ENCODE peak calls at places on chromosomes 11 and 22, in seven cellular contexts. One of them, this sample, is unnamed.

GRCh38 chr11:3130269-3131071 is 34.6 kb downstream of the OSBPL5 start:
- DNase-seq in effector CD8-positive, alpha-beta T cell: no peak
- DNase-seq in spleen: peak; percentile 54
- DNase-seq in psoas muscle: peak; percentile 44
- DNase-seq in AG09319: no peak
- DNase-seq in endodermal cell: peak; percentile 60
- DNase-seq in GM12865: no peak
- DNase-seq in this sample: peak; percentile 86

GRCh38 chr11:46342237-46342636 is 5.0 kb upstream of the DGKZ start:
- DNase-seq in effector CD8-positive, alpha-beta T cell: no peak
- DNase-seq in spleen: no peak
- DNase-seq in psoas muscle: no peak
- DNase-seq in AG09319: no peak
- DNase-seq in endodermal cell: peak; percentile 83
- DNase-seq in GM12865: no peak
- DNase-seq in this sample: no peak

GRCh38 chr22:45750626-45751025 is 79.0 kb downstream of the ATXN10 start:
- DNase-seq in effector CD8-positive, alpha-beta T cell: no peak
- DNase-seq in spleen: no peak
- DNase-seq in psoas muscle: no peak
- DNase-seq in AG09319: no peak
- DNase-seq in endodermal cell: no peak
- DNase-seq in GM12865: no peak
- DNase-seq in this sample: no peak

GRCh38 chr11:25981998-25982397 is 349.9 kb upstream of the ANO3 start:
- DNase-seq in effector CD8-positive, alpha-beta T cell: no peak
- DNase-seq in spleen: no peak
- DNase-seq in psoas muscle: no peak
- DNase-seq in AG09319: peak; percentile 52
- DNase-seq in endodermal cell: no peak
- DNase-seq in GM12865: peak; percentile 77
- DNase-seq in this sample: peak; percentile 13

GRCh38 chr11:40190294-40190693 is 1269.2 kb downstream of the LRRC4C start:
- DNase-seq in effector CD8-positive, alpha-beta T cell: no peak
- DNase-seq in spleen: no peak
- DNase-seq in psoas muscle: no peak
- DNase-seq in AG09319: no peak
- DNase-seq in endodermal cell: no peak
- DNase-seq in GM12865: no peak
- DNase-seq in this sample: no peak

GRCh38 chr11:65279713-65280459 is 18.1 kb downstream of the POLA2 start:
- DNase-seq in effector CD8-positive, alpha-beta T cell: no peak
- DNase-seq in spleen: no peak
- DNase-seq in psoas muscle: peak; percentile 41
- DNase-seq in AG09319: peak; percentile 61
- DNase-seq in endodermal cell: no peak
- DNase-seq in GM12865: peak; percentile 75
- DNase-seq in this sample: no peak

GRCh38 chr11:69297926-69298777 is 4.2 kb downstream of the MYEOV start:
- DNase-seq in effector CD8-positive, alpha-beta T cell: peak; percentile 30
- DNase-seq in spleen: peak; percentile 93
- DNase-seq in psoas muscle: peak; percentile 84
- DNase-seq in AG09319: peak; percentile 74
- DNase-seq in endodermal cell: no peak
- DNase-seq in GM12865: peak; percentile 95
- DNase-seq in this sample: peak; percentile 54

GRCh38 chr11:124202951-124203350 is 19.8 kb downstream of the OR10D3 start:
- DNase-seq in effector CD8-positive, alpha-beta T cell: no peak
- DNase-seq in spleen: no peak
- DNase-seq in psoas muscle: no peak
- DNase-seq in AG09319: no peak
- DNase-seq in endodermal cell: no peak
- DNase-seq in GM12865: no peak
- DNase-seq in this sample: no peak

GRCh38 chr11:19737575-19737974 is 24.9 kb downstream of the NAV2 start:
- DNase-seq in effector CD8-positive, alpha-beta T cell: no peak
- DNase-seq in spleen: no peak
- DNase-seq in psoas muscle: no peak
- DNase-seq in AG09319: no peak
- DNase-seq in endodermal cell: no peak
- DNase-seq in GM12865: no peak
- DNase-seq in this sample: no peak

GRCh38 chr11:99370557-99371200 is 349.9 kb downstream of the CNTN5 start:
- DNase-seq in effector CD8-positive, alpha-beta T cell: no peak
- DNase-seq in spleen: no peak
- DNase-seq in psoas muscle: peak; percentile 28
- DNase-seq in AG09319: no peak
- DNase-seq in endodermal cell: peak; percentile 59
- DNase-seq in GM12865: no peak
- DNase-seq in this sample: no peak

GRCh38 chr11:115939104-115939503 is 434.9 kb upstream of the CADM1 start:
- DNase-seq in effector CD8-positive, alpha-beta T cell: no peak
- DNase-seq in spleen: no peak
- DNase-seq in psoas muscle: no peak
- DNase-seq in AG09319: no peak
- DNase-seq in endodermal cell: no peak
- DNase-seq in GM12865: no peak
- DNase-seq in this sample: no peak

GRCh38 chr11:123822022-123822421 is 15.9 kb upstream of the OR6M1 start:
- DNase-seq in effector CD8-positive, alpha-beta T cell: no peak
- DNase-seq in spleen: no peak
- DNase-seq in psoas muscle: no peak
- DNase-seq in AG09319: no peak
- DNase-seq in endodermal cell: no peak
- DNase-seq in GM12865: peak; percentile 50
- DNase-seq in this sample: peak; percentile 50

GRCh38 chr11:75269896-75270295 is 29.3 kb downstream of the TPBGL start:
- DNase-seq in effector CD8-positive, alpha-beta T cell: no peak
- DNase-seq in spleen: peak; percentile 54
- DNase-seq in psoas muscle: no peak
- DNase-seq in AG09319: no peak
- DNase-seq in endodermal cell: peak; percentile 37
- DNase-seq in GM12865: no peak
- DNase-seq in this sample: no peak

GRCh38 chr22:39240841-39241631 is 3.7 kb downstream of the PDGFB start:
- DNase-seq in effector CD8-positive, alpha-beta T cell: no peak
- DNase-seq in spleen: no peak
- DNase-seq in psoas muscle: peak; percentile 70
- DNase-seq in AG09319: no peak
- DNase-seq in endodermal cell: no peak
- DNase-seq in GM12865: no peak
- DNase-seq in this sample: peak; percentile 93

GRCh38 chr11:45079943-45080719 is 66.3 kb upstream of the PRDM11 start:
- DNase-seq in effector CD8-positive, alpha-beta T cell: peak; percentile 13
- DNase-seq in spleen: peak; percentile 91
- DNase-seq in psoas muscle: no peak
- DNase-seq in AG09319: no peak
- DNase-seq in endodermal cell: no peak
- DNase-seq in GM12865: peak; percentile 63
- DNase-seq in this sample: no peak

GRCh38 chr22:29359469-29359868 is 28.9 kb downstream of the AP1B1 start:
- DNase-seq in effector CD8-positive, alpha-beta T cell: no peak
- DNase-seq in spleen: peak; percentile 79
- DNase-seq in psoas muscle: peak; percentile 66
- DNase-seq in AG09319: peak; percentile 14
- DNase-seq in endodermal cell: peak; percentile 83
- DNase-seq in GM12865: no peak
- DNase-seq in this sample: no peak

GRCh38 chr22:46609724-46610161 is 10.4 kb upstream of the GRAMD4 start:
- DNase-seq in effector CD8-positive, alpha-beta T cell: no peak
- DNase-seq in spleen: peak; percentile 69
- DNase-seq in psoas muscle: no peak
- DNase-seq in AG09319: no peak
- DNase-seq in endodermal cell: no peak
- DNase-seq in GM12865: no peak
- DNase-seq in this sample: no peak

GRCh38 chr11:73889019-73889418 is 12.2 kb downstream of the PAAF1 start:
- DNase-seq in effector CD8-positive, alpha-beta T cell: no peak
- DNase-seq in spleen: no peak
- DNase-seq in psoas muscle: no peak
- DNase-seq in AG09319: no peak
- DNase-seq in endodermal cell: no peak
- DNase-seq in GM12865: no peak
- DNase-seq in this sample: no peak

This sample was measured in T47D.